ENCODE peak calls at places on chromosomes 11 and 22, in six cellular contexts. One of them, this sample, is unnamed.

GRCh38 chr11:26187639-26188038 is 144.3 kb upstream of the ANO3 start:
- DNase-seq in GM12878: no peak
- DNase-seq in mesendoderm: peak
- DNase-seq in neuronal stem cell: no peak
- DNase-seq in dorsolateral prefrontal cortex: no peak
- DNase-seq in mammary epithelial cell: peak
- DNase-seq in this sample: peak

GRCh38 chr11:73949246-73949645 is 1.6 kb upstream of the DNAJB13 start:
- DNase-seq in GM12878: no peak
- DNase-seq in mesendoderm: no peak
- DNase-seq in neuronal stem cell: no peak
- DNase-seq in dorsolateral prefrontal cortex: no peak
- DNase-seq in mammary epithelial cell: no peak
- DNase-seq in this sample: no peak

GRCh38 chr11:17894929-17895658 is 117.8 kb downstream of the SERGEF start:
- DNase-seq in GM12878: no peak
- DNase-seq in mesendoderm: no peak
- DNase-seq in neuronal stem cell: no peak
- DNase-seq in dorsolateral prefrontal cortex: peak
- DNase-seq in mammary epithelial cell: no peak
- DNase-seq in this sample: no peak

GRCh38 chr22:45682069-45682468 is 10.4 kb downstream of the ATXN10 start:
- DNase-seq in GM12878: no peak
- DNase-seq in mesendoderm: no peak
- DNase-seq in neuronal stem cell: no peak
- DNase-seq in dorsolateral prefrontal cortex: no peak
- DNase-seq in mammary epithelial cell: no peak
- DNase-seq in this sample: no peak

GRCh38 chr11:31903225-31904074 is 92.3 kb upstream of the PAX6 start:
- DNase-seq in GM12878: no peak
- DNase-seq in mesendoderm: no peak
- DNase-seq in neuronal stem cell: no peak
- DNase-seq in dorsolateral prefrontal cortex: no peak
- DNase-seq in mammary epithelial cell: no peak
- DNase-seq in this sample: no peak

GRCh38 chr22:24323695-24324094 is 53.1 kb downstream of the SPECC1L start:
- DNase-seq in GM12878: no peak
- DNase-seq in mesendoderm: no peak
- DNase-seq in neuronal stem cell: no peak
- DNase-seq in dorsolateral prefrontal cortex: no peak
- DNase-seq in mammary epithelial cell: no peak
- DNase-seq in this sample: no peak

GRCh38 chr11:67581469-67581868 is 2.1 kb upstream of the GSTP1 start:
- DNase-seq in GM12878: no peak
- DNase-seq in mesendoderm: peak
- DNase-seq in neuronal stem cell: no peak
- DNase-seq in dorsolateral prefrontal cortex: no peak
- DNase-seq in mammary epithelial cell: no peak
- DNase-seq in this sample: no peak

GRCh38 chr11:117314840-117315239 is 1.2 kb downstream of the BACE1 start:
- DNase-seq in GM12878: no peak
- DNase-seq in mesendoderm: peak
- DNase-seq in neuronal stem cell: no peak
- DNase-seq in dorsolateral prefrontal cortex: no peak
- DNase-seq in mammary epithelial cell: no peak
- DNase-seq in this sample: no peak

GRCh38 chr11:69278091-69278867 is 15.7 kb upstream of the MYEOV start:
- DNase-seq in GM12878: no peak
- DNase-seq in mesendoderm: no peak
- DNase-seq in neuronal stem cell: no peak
- DNase-seq in dorsolateral prefrontal cortex: no peak
- DNase-seq in mammary epithelial cell: no peak
- DNase-seq in this sample: peak

GRCh38 chr11:122242731-122243130 is 126.7 kb upstream of the BLID start:
- DNase-seq in GM12878: no peak
- DNase-seq in mesendoderm: no peak
- DNase-seq in neuronal stem cell: no peak
- DNase-seq in dorsolateral prefrontal cortex: no peak
- DNase-seq in mammary epithelial cell: no peak
- DNase-seq in this sample: no peak

GRCh38 chr11:107702723-107703122 is 9.1 kb downstream of the SLN start:
- DNase-seq in GM12878: no peak
- DNase-seq in mesendoderm: no peak
- DNase-seq in neuronal stem cell: no peak
- DNase-seq in dorsolateral prefrontal cortex: no peak
- DNase-seq in mammary epithelial cell: no peak
- DNase-seq in this sample: no peak

GRCh38 chr22:17436382-17436951 is 67.2 kb downstream of the CECR2 start:
- DNase-seq in GM12878: no peak
- DNase-seq in mesendoderm: no peak
- DNase-seq in neuronal stem cell: peak
- DNase-seq in dorsolateral prefrontal cortex: no peak
- DNase-seq in mammary epithelial cell: no peak
- DNase-seq in this sample: no peak

GRCh38 chr22:34111210-34111824 is 191.0 kb upstream of the LARGE1 start:
- DNase-seq in GM12878: no peak
- DNase-seq in mesendoderm: peak
- DNase-seq in neuronal stem cell: peak
- DNase-seq in dorsolateral prefrontal cortex: no peak
- DNase-seq in mammary epithelial cell: peak
- DNase-seq in this sample: peak

GRCh38 chr11:47271961-47272661 is 2.2 kb downstream of the MADD start:
- DNase-seq in GM12878: no peak
- DNase-seq in mesendoderm: peak
- DNase-seq in neuronal stem cell: no peak
- DNase-seq in dorsolateral prefrontal cortex: no peak
- DNase-seq in mammary epithelial cell: no peak
- DNase-seq in this sample: no peak

GRCh38 chr22:37284807-37285355 is 2.6 kb downstream of the CYTH4 start:
- DNase-seq in GM12878: peak
- DNase-seq in mesendoderm: no peak
- DNase-seq in neuronal stem cell: no peak
- DNase-seq in dorsolateral prefrontal cortex: no peak
- DNase-seq in mammary epithelial cell: no peak
- DNase-seq in this sample: no peak
- H3K27ac ChIP-seq in GM12878: peak
- H3K27ac ChIP-seq in mesendoderm: no peak
- H3K27ac ChIP-seq in neuronal stem cell: no peak
- H3K27ac ChIP-seq in dorsolateral prefrontal cortex: peak
- H3K27ac ChIP-seq in mammary epithelial cell: no peak
- H3K27ac ChIP-seq in this sample: no peak

DNA sequence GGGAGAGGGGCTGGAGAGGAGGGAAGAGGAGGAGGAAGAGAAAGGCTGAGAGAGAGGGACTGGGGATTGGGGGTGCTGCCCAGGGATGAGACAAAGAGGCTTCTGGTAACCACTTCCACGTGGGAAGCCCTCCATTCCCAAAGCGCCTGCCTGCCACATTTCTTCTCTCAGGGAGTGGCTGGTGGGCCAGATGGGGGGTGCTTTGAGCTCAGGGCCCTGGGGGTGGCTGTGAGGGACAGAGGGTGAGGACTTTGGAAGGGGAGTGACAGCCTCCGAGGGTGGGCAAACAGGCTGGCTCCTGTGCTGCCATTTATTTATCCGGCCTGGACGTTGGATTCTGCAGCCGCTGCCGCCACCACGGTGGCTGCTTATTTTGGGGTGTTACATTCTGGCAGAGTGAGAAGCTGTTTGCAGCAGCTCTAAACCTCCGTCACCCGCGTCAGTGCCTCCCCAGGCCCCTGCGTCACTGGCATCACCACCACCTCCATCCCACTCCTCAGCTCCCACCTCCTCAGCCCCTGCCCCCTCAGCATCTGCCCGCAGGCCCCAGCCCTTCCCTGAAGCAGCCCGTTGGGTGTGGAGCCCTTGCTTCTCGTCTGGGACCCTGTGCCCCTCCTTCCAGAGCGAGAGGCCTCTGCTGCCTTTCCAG is 1.6 kb downstream of the RTN4RL2 start:
- DNase-seq in GM12878: no peak
- DNase-seq in mesendoderm: no peak
- DNase-seq in neuronal stem cell: no peak
- DNase-seq in dorsolateral prefrontal cortex: no peak
- DNase-seq in mammary epithelial cell: no peak
- DNase-seq in this sample: no peak
- H3K27ac ChIP-seq in GM12878: no peak
- H3K27ac ChIP-seq in mesendoderm: no peak
- H3K27ac ChIP-seq in neuronal stem cell: no peak
- H3K27ac ChIP-seq in dorsolateral prefrontal cortex: peak
- H3K27ac ChIP-seq in mammary epithelial cell: no peak
- H3K27ac ChIP-seq in this sample: no peak

GRCh38 chr11:44980533-44981427 is 30.1 kb upstream of the TP53I11 start:
- DNase-seq in GM12878: no peak
- DNase-seq in mesendoderm: no peak
- DNase-seq in neuronal stem cell: no peak
- DNase-seq in dorsolateral prefrontal cortex: no peak
- DNase-seq in mammary epithelial cell: no peak
- DNase-seq in this sample: no peak
- H3K27ac ChIP-seq in GM12878: no peak
- H3K27ac ChIP-seq in mesendoderm: no peak
- H3K27ac ChIP-seq in neuronal stem cell: no peak
- H3K27ac ChIP-seq in dorsolateral prefrontal cortex: no peak
- H3K27ac ChIP-seq in mammary epithelial cell: no peak
- H3K27ac ChIP-seq in this sample: no peak

DNA sequence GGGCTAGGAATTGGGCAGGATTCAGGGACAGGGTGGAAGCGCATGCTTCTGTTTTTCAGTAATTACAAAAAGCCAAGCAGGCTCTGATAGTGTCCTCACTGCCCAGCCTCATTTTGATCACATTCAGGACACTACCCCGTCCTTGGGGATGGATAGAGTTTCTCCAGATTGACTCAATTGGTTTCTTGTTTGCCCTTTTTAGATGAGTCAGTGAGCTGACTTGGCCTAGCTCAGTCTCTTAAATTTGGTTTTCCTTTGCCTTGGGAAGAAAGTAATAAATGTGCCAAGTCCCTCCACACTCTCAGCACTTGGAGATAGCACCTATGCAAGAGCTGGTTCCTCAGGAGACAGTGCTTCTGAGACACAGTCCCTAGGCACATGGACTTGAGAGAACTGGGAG is 25.5 kb downstream of the DKK3 start:
- DNase-seq in GM12878: no peak
- DNase-seq in mesendoderm: no peak
- DNase-seq in neuronal stem cell: no peak
- DNase-seq in dorsolateral prefrontal cortex: no peak
- DNase-seq in mammary epithelial cell: no peak
- DNase-seq in this sample: no peak
- H3K27ac ChIP-seq in GM12878: no peak
- H3K27ac ChIP-seq in mesendoderm: no peak
- H3K27ac ChIP-seq in neuronal stem cell: no peak
- H3K27ac ChIP-seq in dorsolateral prefrontal cortex: peak
- H3K27ac ChIP-seq in mammary epithelial cell: no peak
- H3K27ac ChIP-seq in this sample: peak

GRCh38 chr11:13664351-13664750 is 4.1 kb upstream of the FAR1 start:
- DNase-seq in GM12878: no peak
- DNase-seq in mesendoderm: no peak
- DNase-seq in neuronal stem cell: no peak
- DNase-seq in dorsolateral prefrontal cortex: no peak
- DNase-seq in mammary epithelial cell: peak
- DNase-seq in this sample: peak
- H3K27ac ChIP-seq in GM12878: no peak
- H3K27ac ChIP-seq in mesendoderm: no peak
- H3K27ac ChIP-seq in neuronal stem cell: no peak
- H3K27ac ChIP-seq in dorsolateral prefrontal cortex: no peak
- H3K27ac ChIP-seq in mammary epithelial cell: peak
- H3K27ac ChIP-seq in this sample: no peak

DNA sequence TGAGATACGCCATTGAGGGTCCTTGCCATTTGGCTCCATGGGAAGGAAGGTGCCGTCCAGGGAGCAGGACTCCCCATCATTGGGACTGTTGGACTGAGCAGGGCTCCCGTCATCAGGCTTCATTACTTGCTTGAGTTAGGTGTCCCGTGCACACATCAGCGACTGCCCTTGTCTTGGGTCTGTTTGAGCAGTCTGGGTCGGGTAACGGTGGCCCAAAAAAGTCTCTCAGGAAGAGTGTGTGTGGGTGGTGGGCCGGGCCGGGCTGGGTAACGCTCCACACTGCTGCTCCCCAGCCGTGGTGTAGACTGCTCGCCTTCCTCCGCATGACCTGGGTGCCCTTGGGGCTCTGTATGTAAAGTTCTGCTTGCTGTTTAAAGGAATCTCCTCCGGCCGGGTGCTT is 293.5 kb downstream of the TBC1D22A start:
- DNase-seq in GM12878: no peak
- DNase-seq in mesendoderm: no peak
- DNase-seq in neuronal stem cell: no peak
- DNase-seq in dorsolateral prefrontal cortex: no peak
- DNase-seq in mammary epithelial cell: no peak
- DNase-seq in this sample: no peak
- H3K27ac ChIP-seq in GM12878: no peak
- H3K27ac ChIP-seq in mesendoderm: no peak
- H3K27ac ChIP-seq in neuronal stem cell: no peak
- H3K27ac ChIP-seq in dorsolateral prefrontal cortex: no peak
- H3K27ac ChIP-seq in mammary epithelial cell: no peak
- H3K27ac ChIP-seq in this sample: no peak

DNA sequence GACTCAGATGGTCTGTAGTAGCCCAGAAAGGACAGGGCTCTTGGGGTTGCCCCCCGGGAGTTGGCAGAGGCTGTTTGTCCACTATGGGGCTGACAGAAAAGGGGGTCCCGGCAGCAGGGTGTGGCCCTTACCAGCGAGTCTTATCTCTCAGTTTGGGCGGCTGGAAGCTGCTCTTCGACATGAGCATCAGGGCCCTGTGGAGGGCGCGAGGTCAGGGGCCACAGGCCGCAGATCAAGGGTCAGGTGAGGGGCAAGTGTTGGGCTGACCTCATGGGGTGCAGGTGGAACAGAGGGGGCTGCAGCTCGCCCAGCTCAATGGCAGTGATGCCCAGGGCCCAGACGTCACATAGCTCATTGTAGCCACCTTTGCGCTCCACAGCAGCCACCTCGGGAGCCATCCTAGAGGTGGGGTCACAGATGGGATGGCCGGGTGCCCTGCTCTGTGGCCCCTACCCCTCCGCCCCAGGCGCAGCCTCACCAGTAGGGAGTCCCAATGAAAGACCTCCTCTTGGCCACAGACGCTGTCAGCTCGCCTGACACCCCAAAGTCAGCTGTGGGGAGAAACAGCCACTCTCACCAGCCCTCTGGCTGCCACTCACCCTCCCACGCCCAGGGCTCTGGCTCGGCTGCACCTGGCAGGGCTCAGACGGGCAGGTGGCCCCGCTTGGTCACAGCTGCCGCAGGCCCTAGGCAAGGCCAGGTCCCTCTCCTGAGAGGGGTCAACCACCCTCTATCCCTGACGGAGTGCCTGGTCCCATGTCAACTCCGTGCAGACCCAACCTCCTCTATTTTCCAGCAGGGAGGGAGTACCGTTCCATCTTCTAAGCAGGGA is 2.2 kb downstream of the MAP4K2 start:
- DNase-seq in GM12878: no peak
- DNase-seq in mesendoderm: no peak
- DNase-seq in neuronal stem cell: no peak
- DNase-seq in dorsolateral prefrontal cortex: no peak
- DNase-seq in mammary epithelial cell: no peak
- DNase-seq in this sample: no peak
- H3K27ac ChIP-seq in GM12878: peak
- H3K27ac ChIP-seq in mesendoderm: no peak
- H3K27ac ChIP-seq in neuronal stem cell: no peak
- H3K27ac ChIP-seq in dorsolateral prefrontal cortex: peak
- H3K27ac ChIP-seq in mammary epithelial cell: no peak
- H3K27ac ChIP-seq in this sample: peak

GRCh38 chr22:29218758-29219408 is 13.2 kb downstream of the EMID1 start:
- DNase-seq in GM12878: no peak
- DNase-seq in mesendoderm: no peak
- DNase-seq in neuronal stem cell: no peak
- DNase-seq in dorsolateral prefrontal cortex: no peak
- DNase-seq in mammary epithelial cell: no peak
- DNase-seq in this sample: no peak
- H3K27ac ChIP-seq in GM12878: no peak
- H3K27ac ChIP-seq in mesendoderm: no peak
- H3K27ac ChIP-seq in neuronal stem cell: no peak
- H3K27ac ChIP-seq in dorsolateral prefrontal cortex: no peak
- H3K27ac ChIP-seq in mammary epithelial cell: no peak
- H3K27ac ChIP-seq in this sample: no peak